ENCODE peak calls at places on chromosomes 4 and X, in nine cellular contexts. One of them, this sample, is unnamed.

GRCh38 chrX:15321447-15321846 is 6.0 kb upstream of the ASB11 start:
- DNase-seq in nephron progenitor cell: no peak
- DNase-seq in pancreas: no peak
- DNase-seq in CD4-positive, CD25-positive, alpha-beta regulatory T cell: no peak
- DNase-seq in HFF-Myc: no peak
- DNase-seq in CD8-positive, alpha-beta T cell: no peak
- DNase-seq in H7: no peak
- DNase-seq in AG04450: no peak
- DNase-seq in IMR-90: no peak
- DNase-seq in this sample: no peak

GRCh38 chr4:68141852-68142251 is 12.2 kb upstream of the TMPRSS11F start:
- DNase-seq in nephron progenitor cell: no peak
- DNase-seq in pancreas: no peak
- DNase-seq in CD4-positive, CD25-positive, alpha-beta regulatory T cell: no peak
- DNase-seq in HFF-Myc: no peak
- DNase-seq in CD8-positive, alpha-beta T cell: no peak
- DNase-seq in H7: no peak
- DNase-seq in AG04450: no peak
- DNase-seq in IMR-90: no peak
- DNase-seq in this sample: no peak

GRCh38 chr4:133997440-133997839 is 204.1 kb downstream of the PABPC4L start:
- DNase-seq in nephron progenitor cell: no peak
- DNase-seq in pancreas: no peak
- DNase-seq in CD4-positive, CD25-positive, alpha-beta regulatory T cell: no peak
- DNase-seq in HFF-Myc: no peak
- DNase-seq in CD8-positive, alpha-beta T cell: no peak
- DNase-seq in H7: no peak
- DNase-seq in AG04450: no peak
- DNase-seq in IMR-90: peak; percentile 6
- DNase-seq in this sample: no peak

GRCh38 chr4:651884-652642 is 22.0 kb downstream of the ATP5ME start:
- DNase-seq in nephron progenitor cell: no peak
- DNase-seq in pancreas: no peak
- DNase-seq in CD4-positive, CD25-positive, alpha-beta regulatory T cell: no peak
- DNase-seq in HFF-Myc: no peak
- DNase-seq in CD8-positive, alpha-beta T cell: no peak
- DNase-seq in H7: peak; percentile 71
- DNase-seq in AG04450: no peak
- DNase-seq in IMR-90: no peak
- DNase-seq in this sample: no peak

GRCh38 chrX:111608724-111609123 is 72.2 kb upstream of the ALG13 start:
- DNase-seq in nephron progenitor cell: no peak
- DNase-seq in pancreas: no peak
- DNase-seq in CD4-positive, CD25-positive, alpha-beta regulatory T cell: no peak
- DNase-seq in HFF-Myc: no peak
- DNase-seq in CD8-positive, alpha-beta T cell: no peak
- DNase-seq in H7: no peak
- DNase-seq in AG04450: no peak
- DNase-seq in IMR-90: no peak
- DNase-seq in this sample: no peak

GRCh38 chr4:3645711-3646221 is 113.5 kb upstream of the LRPAP1 start:
- DNase-seq in nephron progenitor cell: no peak
- DNase-seq in pancreas: no peak
- DNase-seq in CD4-positive, CD25-positive, alpha-beta regulatory T cell: no peak
- DNase-seq in HFF-Myc: no peak
- DNase-seq in CD8-positive, alpha-beta T cell: no peak
- DNase-seq in H7: no peak
- DNase-seq in AG04450: no peak
- DNase-seq in IMR-90: no peak
- DNase-seq in this sample: no peak

GRCh38 chrX:69321789-69322188 is 156.5 kb upstream of the PJA1 start:
- DNase-seq in nephron progenitor cell: no peak
- DNase-seq in pancreas: no peak
- DNase-seq in CD4-positive, CD25-positive, alpha-beta regulatory T cell: no peak
- DNase-seq in HFF-Myc: no peak
- DNase-seq in CD8-positive, alpha-beta T cell: peak; percentile 36
- DNase-seq in H7: peak; percentile 1
- DNase-seq in AG04450: no peak
- DNase-seq in IMR-90: no peak
- DNase-seq in this sample: no peak

GRCh38 chr4:22416403-22416802 is 99.5 kb downstream of the ADGRA3 start:
- DNase-seq in nephron progenitor cell: no peak
- DNase-seq in pancreas: no peak
- DNase-seq in CD4-positive, CD25-positive, alpha-beta regulatory T cell: no peak
- DNase-seq in HFF-Myc: no peak
- DNase-seq in CD8-positive, alpha-beta T cell: no peak
- DNase-seq in H7: no peak
- DNase-seq in AG04450: no peak
- DNase-seq in IMR-90: peak; percentile 4
- DNase-seq in this sample: no peak

GRCh38 chr4:118289794-118290193 is 63.0 kb downstream of the PRSS12 start:
- DNase-seq in nephron progenitor cell: no peak
- DNase-seq in pancreas: no peak
- DNase-seq in CD4-positive, CD25-positive, alpha-beta regulatory T cell: no peak
- DNase-seq in HFF-Myc: no peak
- DNase-seq in CD8-positive, alpha-beta T cell: no peak
- DNase-seq in H7: no peak
- DNase-seq in AG04450: peak; percentile 72
- DNase-seq in IMR-90: peak; percentile 92
- DNase-seq in this sample: no peak

GRCh38 chrX:47191331-47191730 is 2.3 kb upstream of the UBA1 start:
- DNase-seq in nephron progenitor cell: peak; percentile 23
- DNase-seq in pancreas: peak; percentile 34
- DNase-seq in CD4-positive, CD25-positive, alpha-beta regulatory T cell: peak; percentile 54
- DNase-seq in HFF-Myc: no peak
- DNase-seq in CD8-positive, alpha-beta T cell: peak; percentile 57
- DNase-seq in H7: peak; percentile 58
- DNase-seq in AG04450: no peak
- DNase-seq in IMR-90: no peak
- DNase-seq in this sample: peak; percentile 60

GRCh38 chrX:80812176-80812575 is 2.5 kb upstream of the BRWD3 start:
- DNase-seq in nephron progenitor cell: no peak
- DNase-seq in pancreas: no peak
- DNase-seq in CD4-positive, CD25-positive, alpha-beta regulatory T cell: peak; percentile 28
- DNase-seq in HFF-Myc: peak; percentile 17
- DNase-seq in CD8-positive, alpha-beta T cell: no peak
- DNase-seq in H7: peak; percentile 35
- DNase-seq in AG04450: no peak
- DNase-seq in IMR-90: peak; percentile 19
- DNase-seq in this sample: peak; percentile 64

GRCh38 chr4:94357624-94358023 is 15.0 kb upstream of the HPGDS start:
- DNase-seq in nephron progenitor cell: no peak
- DNase-seq in pancreas: no peak
- DNase-seq in CD4-positive, CD25-positive, alpha-beta regulatory T cell: no peak
- DNase-seq in HFF-Myc: no peak
- DNase-seq in CD8-positive, alpha-beta T cell: no peak
- DNase-seq in H7: no peak
- DNase-seq in AG04450: no peak
- DNase-seq in IMR-90: peak; percentile 27
- DNase-seq in this sample: no peak

GRCh38 chrX:106951230-106951629 is 31.0 kb downstream of the CLDN2 start:
- DNase-seq in nephron progenitor cell: no peak
- DNase-seq in pancreas: no peak
- DNase-seq in CD4-positive, CD25-positive, alpha-beta regulatory T cell: no peak
- DNase-seq in HFF-Myc: no peak
- DNase-seq in CD8-positive, alpha-beta T cell: no peak
- DNase-seq in H7: no peak
- DNase-seq in AG04450: no peak
- DNase-seq in IMR-90: no peak
- DNase-seq in this sample: no peak

GRCh38 chrX:124641737-124642491 is 295.6 kb downstream of the SH2D1A start:
- DNase-seq in nephron progenitor cell: no peak
- DNase-seq in pancreas: no peak
- DNase-seq in CD4-positive, CD25-positive, alpha-beta regulatory T cell: no peak
- DNase-seq in HFF-Myc: no peak
- DNase-seq in CD8-positive, alpha-beta T cell: no peak
- DNase-seq in H7: no peak
- DNase-seq in AG04450: no peak
- DNase-seq in IMR-90: no peak
- DNase-seq in this sample: no peak

GRCh38 chr4:12880844-12881243 is 603.3 kb downstream of the RAB28 start:
- DNase-seq in nephron progenitor cell: no peak
- DNase-seq in pancreas: no peak
- DNase-seq in CD4-positive, CD25-positive, alpha-beta regulatory T cell: no peak
- DNase-seq in HFF-Myc: no peak
- DNase-seq in CD8-positive, alpha-beta T cell: no peak
- DNase-seq in H7: no peak
- DNase-seq in AG04450: no peak
- DNase-seq in IMR-90: no peak
- DNase-seq in this sample: no peak

GRCh38 chr4:13783800-13784411 is 156.4 kb upstream of the BOD1L1 start:
- DNase-seq in nephron progenitor cell: peak; percentile 6
- DNase-seq in pancreas: no peak
- DNase-seq in CD4-positive, CD25-positive, alpha-beta regulatory T cell: no peak
- DNase-seq in HFF-Myc: no peak
- DNase-seq in CD8-positive, alpha-beta T cell: no peak
- DNase-seq in H7: no peak
- DNase-seq in AG04450: no peak
- DNase-seq in IMR-90: no peak
- DNase-seq in this sample: peak; percentile 44

GRCh38 chr4:146844761-146845160 is 100.9 kb downstream of the TTC29 start:
- DNase-seq in nephron progenitor cell: no peak
- DNase-seq in pancreas: no peak
- DNase-seq in CD4-positive, CD25-positive, alpha-beta regulatory T cell: no peak
- DNase-seq in HFF-Myc: no peak
- DNase-seq in CD8-positive, alpha-beta T cell: no peak
- DNase-seq in H7: no peak
- DNase-seq in AG04450: no peak
- DNase-seq in IMR-90: no peak
- DNase-seq in this sample: no peak

GRCh38 chr4:18698119-18698883 is 676.7 kb upstream of the LCORL start:
- DNase-seq in nephron progenitor cell: no peak
- DNase-seq in pancreas: no peak
- DNase-seq in CD4-positive, CD25-positive, alpha-beta regulatory T cell: no peak
- DNase-seq in HFF-Myc: no peak
- DNase-seq in CD8-positive, alpha-beta T cell: no peak
- DNase-seq in H7: no peak
- DNase-seq in AG04450: no peak
- DNase-seq in IMR-90: no peak
- DNase-seq in this sample: no peak

GRCh38 chrX:54184474-54184873 is 1.4 kb upstream of the FAM120C start:
- DNase-seq in nephron progenitor cell: no peak
- DNase-seq in pancreas: no peak
- DNase-seq in CD4-positive, CD25-positive, alpha-beta regulatory T cell: no peak
- DNase-seq in HFF-Myc: no peak
- DNase-seq in CD8-positive, alpha-beta T cell: no peak
- DNase-seq in H7: no peak
- DNase-seq in AG04450: no peak
- DNase-seq in IMR-90: no peak
- DNase-seq in this sample: no peak

GRCh38 chrX:12007881-12008280 is 130.4 kb upstream of the FRMPD4 start:
- DNase-seq in nephron progenitor cell: no peak
- DNase-seq in pancreas: no peak
- DNase-seq in CD4-positive, CD25-positive, alpha-beta regulatory T cell: no peak
- DNase-seq in HFF-Myc: peak; percentile 44
- DNase-seq in CD8-positive, alpha-beta T cell: no peak
- DNase-seq in H7: no peak
- DNase-seq in AG04450: peak; percentile 18
- DNase-seq in IMR-90: peak; percentile 84
- DNase-seq in this sample: no peak

GRCh38 chr4:172323288-172323687 is 510.1 kb downstream of the GALNTL6 start:
- DNase-seq in nephron progenitor cell: no peak
- DNase-seq in pancreas: no peak
- DNase-seq in CD4-positive, CD25-positive, alpha-beta regulatory T cell: no peak
- DNase-seq in HFF-Myc: no peak
- DNase-seq in CD8-positive, alpha-beta T cell: no peak
- DNase-seq in H7: no peak
- DNase-seq in AG04450: no peak
- DNase-seq in IMR-90: no peak
- DNase-seq in this sample: no peak

GRCh38 chr4:23373269-23373668 is 516.6 kb downstream of the PPARGC1A start:
- DNase-seq in nephron progenitor cell: no peak
- DNase-seq in pancreas: peak; percentile 56
- DNase-seq in CD4-positive, CD25-positive, alpha-beta regulatory T cell: no peak
- DNase-seq in HFF-Myc: no peak
- DNase-seq in CD8-positive, alpha-beta T cell: no peak
- DNase-seq in H7: no peak
- DNase-seq in AG04450: no peak
- DNase-seq in IMR-90: peak; percentile 4
- DNase-seq in this sample: no peak

GRCh38 chr4:154491341-154491679 is 289 bp downstream of the DCHS2 start:
- DNase-seq in nephron progenitor cell: no peak
- DNase-seq in pancreas: no peak
- DNase-seq in CD4-positive, CD25-positive, alpha-beta regulatory T cell: no peak
- DNase-seq in HFF-Myc: no peak
- DNase-seq in CD8-positive, alpha-beta T cell: no peak
- DNase-seq in H7: no peak
- DNase-seq in AG04450: no peak
- DNase-seq in IMR-90: peak; percentile 5
- DNase-seq in this sample: no peak

GRCh38 chrX:153526801-153527599 is 9.6 kb downstream of the ATP2B3 start:
- DNase-seq in nephron progenitor cell: no peak
- DNase-seq in pancreas: no peak
- DNase-seq in CD4-positive, CD25-positive, alpha-beta regulatory T cell: no peak
- DNase-seq in HFF-Myc: no peak
- DNase-seq in CD8-positive, alpha-beta T cell: no peak
- DNase-seq in H7: no peak
- DNase-seq in AG04450: no peak
- DNase-seq in IMR-90: no peak
- DNase-seq in this sample: no peak

GRCh38 chr4:85864806-85865205 is 389.9 kb downstream of the ARHGAP24 start:
- DNase-seq in nephron progenitor cell: no peak
- DNase-seq in pancreas: no peak
- DNase-seq in CD4-positive, CD25-positive, alpha-beta regulatory T cell: no peak
- DNase-seq in HFF-Myc: no peak
- DNase-seq in CD8-positive, alpha-beta T cell: no peak
- DNase-seq in H7: no peak
- DNase-seq in AG04450: no peak
- DNase-seq in IMR-90: no peak
- DNase-seq in this sample: no peak

This sample was measured in Jurkat, Clone E6-1.